ENCODE peak calls at places on chromosomes 13 and 19, in four cellular contexts. A is NCI-H748 treated with DMSO at 0.1 percent for 48 hours, D is colonic mucosa, K is testis. C is an unnamed sample.

GRCh38 chr19:43525836-43526771 is 897 bp downstream of the ETHE1 start:
- DNase-seq in A (no peak), D (peak; percentile 87), K (no peak), C (peak; percentile 84)

GRCh38 chr13:102724923-102725322 is 30.1 kb upstream of the METTL21C start:
- DNase-seq in A (peak; percentile 24), D (no peak), K (no peak), C (no peak)

GRCh38 chr13:99687728-99688397 is 186.6 kb downstream of the TM9SF2 start:
- DNase-seq in A (no peak), D (no peak), K (no peak), C (no peak)

GRCh38 chr13:113646376-113646775 is 11.6 kb downstream of the ATP4B start:
- DNase-seq in A (no peak), D (peak; percentile 49), K (no peak), C (peak; percentile 64)

GRCh38 chr13:60012503-60012902 is 151.2 kb downstream of the DIAPH3 start:
- DNase-seq in A (no peak), D (peak; percentile 56), K (no peak), C (peak; percentile 56)

GRCh38 chr13:112756967-112757758 is 67.3 kb downstream of the ATP11A start:
- DNase-seq in A (peak; percentile 93), D (no peak), K (peak; percentile 57), C (no peak)

GRCh38 chr19:991174-991931 is 7.2 kb downstream of the WDR18 start:
- DNase-seq in A (no peak), D (peak; percentile 46), K (peak; percentile 82), C (peak; percentile 56)

GRCh38 chr19:50327013-50327412 is 2.2 kb downstream of the KCNC3 start:
- DNase-seq in A (no peak), D (no peak), K (no peak), C (no peak)

GRCh38 chr13:99228737-99229691 is 28.4 kb downstream of the UBAC2 start:
- DNase-seq in A (no peak), D (no peak), K (no peak), C (no peak)

GRCh38 chr13:113616991-113617749 is 32.6 kb downstream of the TFDP1 start:
- DNase-seq in A (no peak), D (no peak), K (no peak), C (no peak)

GRCh38 chr19:52007805-52008557 is at the start of gene ZNF615:
- DNase-seq in A (peak; percentile 78), D (peak; percentile 94), K (peak; percentile 96), C (peak; percentile 83)

GRCh38 chr13:98890186-98890585 is 87.7 kb downstream of the DOCK9 start:
- DNase-seq in A (no peak), D (no peak), K (no peak), C (no peak)

GRCh38 chr19:2474232-2475017 is 1.5 kb upstream of the GADD45B start:
- DNase-seq in A (peak; percentile 51), D (peak; percentile 84), K (peak; percentile 83), C (peak; percentile 69)

GRCh38 chr13:112464720-112465119 is 88.6 kb downstream of the SPACA7 start:
- DNase-seq in A (no peak), D (no peak), K (no peak), C (no peak)

GRCh38 chr13:40813662-40814454 is 24.4 kb downstream of the SLC25A15 start:
- DNase-seq in A (peak; percentile 41), D (no peak), K (no peak), C (no peak)

GRCh38 chr19:5578094-5578846 is 10.5 kb upstream of the TINCR start:
- DNase-seq in A (no peak), D (peak; percentile 74), K (peak; percentile 82), C (peak; percentile 36)

C was measured in left colon.